ENCODE peak calls at places on chromosomes 6 and 20, in ten cellular contexts. M, G, K, J, X, T, C, A, I and B are unnamed samples.

GRCh38 chr20:19404836-19405235 is 192.4 kb downstream of the SLC24A3 start:
- DNase-seq in J (no peak), K (no peak), I (no peak), A (no peak), M (no peak), C (no peak), T (no peak), G (no peak), X (no peak), B (no peak)

GRCh38 chr6:49523901-49524300 is 24.2 kb downstream of the GLYATL3 start:
- DNase-seq in G (no peak), A (no peak), X (no peak), I (no peak), K (no peak), J (no peak), C (no peak), T (no peak), M (no peak), B (no peak)

GRCh38 chr6:43793875-43794242 is 23.8 kb downstream of the VEGFA start:
- DNase-seq in G (no peak), K (no peak), A (no peak), T (no peak), J (no peak), X (no peak), I (peak; percentile 50), M (no peak), C (peak; percentile 19), B (no peak)

GRCh38 chr6:13432526-13433218 is 54.7 kb downstream of the GFOD1 start:
- DNase-seq in K (no peak), X (no peak), A (no peak), C (no peak), G (no peak), M (no peak), I (no peak), J (no peak), T (no peak), B (no peak)

GRCh38 chr20:6053064-6053775 is 640 bp downstream of the LRRN4 start:
- DNase-seq in K (no peak), M (no peak), J (no peak), C (no peak), T (no peak), I (no peak), G (no peak), X (no peak), A (no peak), B (no peak)

GRCh38 chr6:157364705-157365104 is 16.3 kb upstream of the ZDHHC14 start:
- DNase-seq in J (no peak), T (no peak), X (no peak), M (no peak), I (no peak), C (no peak), G (no peak), K (no peak), A (no peak), B (no peak)

GRCh38 chr6:111030008-111031006 is 48.5 kb downstream of the RPF2 start:
- DNase-seq in K (no peak), G (no peak), X (no peak), T (no peak), J (no peak), M (no peak), I (peak; percentile 75), A (no peak), C (no peak), B (peak; percentile 3)

GRCh38 chr6:75843401-75843800 is 94.4 kb downstream of the MYO6 start:
- DNase-seq in J (no peak), X (no peak), K (no peak), C (no peak), T (no peak), I (no peak), M (no peak), A (no peak), G (no peak), B (no peak)

GRCh38 chr6:87697581-87698552 is 4.2 kb downstream of the AKIRIN2 start:
- DNase-seq in T (no peak), G (no peak), A (peak; percentile 66), I (no peak), K (peak; percentile 90), J (no peak), C (no peak), X (no peak), M (no peak), B (no peak)

GRCh38 chr6:39403304-39403703 is 80.8 kb upstream of the KCNK16 start:
- DNase-seq in X (no peak), M (no peak), A (no peak), G (no peak), K (no peak), T (no peak), J (no peak), C (no peak), I (no peak), B (no peak)

GRCh38 chr20:59629141-59630045 is 25.1 kb downstream of the PHACTR3 start:
- DNase-seq in C (no peak), A (no peak), K (no peak), G (no peak), J (no peak), M (no peak), I (no peak), X (no peak), T (no peak), B (no peak)

GRCh38 chr20:61589055-61589385 is 337.0 kb downstream of the CDH4 start:
- DNase-seq in G (no peak), C (no peak), T (no peak), M (no peak), X (no peak), J (peak; percentile 26), A (peak; percentile 35), I (no peak), K (peak; percentile 83), B (no peak)

GRCh38 chr20:50810063-50810462 is 15.2 kb downstream of the BCAS4 start:
- DNase-seq in I (no peak), G (no peak), A (no peak), X (no peak), T (no peak), K (no peak), J (no peak), C (no peak), M (no peak), B (no peak)

GRCh38 chr6:37569999-37570776 is 70.5 kb upstream of the CCDC167 start:
- DNase-seq in M (no peak), I (no peak), A (no peak), T (no peak), G (no peak), J (no peak), K (no peak), X (no peak), C (no peak), B (no peak)

GRCh38 chr20:3121955-3122610 is 37.6 kb upstream of the AVP start:
- DNase-seq in A (no peak), X (no peak), K (no peak), I (no peak), G (no peak), C (no peak), M (no peak), J (no peak), T (no peak), B (no peak)

GRCh38 chr6:15996030-15996429 is 132.9 kb upstream of the MYLIP start:
- DNase-seq in X (no peak), M (no peak), C (no peak), A (no peak), K (no peak), G (no peak), J (no peak), T (no peak), I (no peak), B (no peak)

GRCh38 chr6:33297956-33298772 is 578 bp downstream of the RGL2 start:
- DNase-seq in G (no peak), A (peak; percentile 91), J (peak; percentile 81), T (peak; percentile 33), M (peak; percentile 79), K (peak; percentile 73), I (peak; percentile 86), C (peak; percentile 85), X (no peak), B (peak; percentile 95)

GRCh38 chr6:158775832-158776231 is 43.3 kb downstream of the EZR start:
- DNase-seq in I (no peak), M (no peak), G (no peak), T (no peak), A (no peak), K (no peak), X (no peak), C (no peak), J (no peak), B (no peak)

GRCh38 chr20:24718696-24719095 is 230.4 kb upstream of the CST7 start:
- DNase-seq in G (no peak), I (no peak), M (no peak), T (no peak), J (no peak), C (no peak), K (no peak), X (no peak), A (no peak), B (no peak)

GRCh38 chr20:46218656-46219055 is 89.6 kb downstream of the CDH22 start:
- DNase-seq in C (peak; percentile 10), G (no peak), T (no peak), K (no peak), X (no peak), M (no peak), A (no peak), J (no peak), I (peak; percentile 9), B (no peak)

GRCh38 chr6:123383718-123384117 is 253.0 kb downstream of the TRDN start:
- DNase-seq in T (no peak), I (no peak), G (no peak), X (no peak), J (no peak), K (no peak), M (no peak), A (no peak), C (no peak), B (no peak)

GRCh38 chr20:46348972-46349741 is 40.9 kb upstream of the CDH22 start:
- DNase-seq in X (peak; percentile 54), K (peak; percentile 38), C (peak; percentile 66), J (peak; percentile 43), G (peak; percentile 22), T (no peak), A (no peak), I (peak; percentile 86), M (peak; percentile 72), B (peak; percentile 24)

GRCh38 chr20:56195946-56196345 is 52.6 kb upstream of the MC3R start:
- DNase-seq in T (no peak), G (no peak), C (no peak), A (no peak), K (no peak), J (no peak), X (no peak), I (no peak), M (no peak), B (no peak)

GRCh38 chr20:37992802-37993538 is 40.3 kb downstream of the TTI1 start:
- DNase-seq in A (peak; percentile 35), K (peak; percentile 81), G (no peak), X (peak; percentile 11), M (no peak), J (peak; percentile 34), C (no peak), T (no peak), I (peak; percentile 58), B (no peak)

GRCh38 chr6:101393291-101394251 is at the start of gene GRIK2:
- DNase-seq in T (no peak), A (no peak), K (peak; percentile 20), J (no peak), C (no peak), M (peak; percentile 54), I (peak; percentile 77), X (no peak), G (no peak), B (peak; percentile 37)

GRCh38 chr20:35339007-35339406 is 46.8 kb upstream of the FAM83C start:
- DNase-seq in K (peak; percentile 95), C (no peak), J (no peak), A (peak; percentile 79), X (no peak), G (no peak), M (no peak), I (no peak), T (no peak), B (peak; percentile 55)

GRCh38 chr20:37209661-37210314 is 30.4 kb upstream of the MROH8 start:
- DNase-seq in A (no peak), G (no peak), X (no peak), I (no peak), C (no peak), K (no peak), M (no peak), J (no peak), T (no peak), B (peak; percentile 32)

GRCh38 chr6:160510976-160511617 is 153.0 kb downstream of the LPA start:
- DNase-seq in K (no peak), J (no peak), A (no peak), C (no peak), M (no peak), G (no peak), T (no peak), I (no peak), X (no peak), B (no peak)